ENCODE peak calls at places on chromosomes 6 and 20, in nine cellular contexts. X is OCI-LY7, K is GM23338, Y is GM23248, M is MM.1S, H is PC-9, D is Karpas-422, L is HCT116, Z is hepatocyte. C is an unnamed sample.

GRCh38 chr20:9068232-9068781 is 580 bp upstream of the PLCB4 start:
- DNase-seq in X (no peak), K (peak; percentile 75), Y (peak; percentile 65), M (no peak), H (no peak), D (no peak), L (no peak), Z (peak; percentile 75), C (peak; percentile 69)

GRCh38 chr20:58714923-58715708 is 22.5 kb downstream of the NPEPL1 start:
- DNase-seq in X (no peak), K (no peak), Y (no peak), M (no peak), H (no peak), D (no peak), L (no peak), Z (peak; percentile 2), C (no peak)

GRCh38 chr6:156897907-156898531 is 120.8 kb downstream of the ARID1B start:
- DNase-seq in X (no peak), K (no peak), Y (no peak), M (no peak), H (no peak), D (no peak), L (no peak), Z (no peak), C (no peak)

GRCh38 chr20:19491241-19491640 is 266.8 kb upstream of the RIN2 start:
- DNase-seq in X (no peak), K (no peak), Y (no peak), M (no peak), H (no peak), D (no peak), L (no peak), Z (no peak), C (no peak)

GRCh38 chr6:134937426-134937825 is 12.5 kb downstream of the ALDH8A1 start:
- DNase-seq in X (no peak), K (no peak), Y (peak; percentile 17), M (no peak), H (no peak), D (no peak), L (no peak), Z (no peak), C (no peak)

GRCh38 chr6:74091794-74092157 is 395.8 kb downstream of the CD109 start:
- DNase-seq in X (no peak), K (no peak), Y (no peak), M (no peak), H (no peak), D (no peak), L (no peak), Z (no peak), C (no peak)

GRCh38 chr6:149482542-149483261 is 2.1 kb downstream of the ZC3H12D start:
- DNase-seq in X (peak; percentile 69), K (no peak), Y (no peak), M (no peak), H (no peak), D (peak; percentile 88), L (no peak), Z (no peak), C (no peak)

GRCh38 chr6:24865161-24865560 is 66.4 kb upstream of the ARMH2 start:
- DNase-seq in X (no peak), K (no peak), Y (no peak), M (no peak), H (no peak), D (no peak), L (no peak), Z (no peak), C (no peak)

GRCh38 chr6:89139509-89140346 is 6.1 kb upstream of the PM20D2 start:
- DNase-seq in X (no peak), K (no peak), Y (peak; percentile 39), M (no peak), H (peak; percentile 72), D (no peak), L (no peak), Z (peak; percentile 34), C (peak; percentile 59)

GRCh38 chr20:38132156-38132909 is 32.7 kb downstream of the TGM2 start:
- DNase-seq in X (no peak), K (no peak), Y (no peak), M (no peak), H (peak; percentile 34), D (no peak), L (no peak), Z (no peak), C (no peak)

GRCh38 chr6:150163970-150164369 is 21.1 kb downstream of the PPP1R14C start:
- DNase-seq in X (no peak), K (no peak), Y (no peak), M (no peak), H (no peak), D (no peak), L (no peak), Z (no peak), C (no peak)

GRCh38 chr20:33262658-33263065 is 20.4 kb upstream of the BPIFB1 start:
- DNase-seq in X (peak; percentile 35), K (peak; percentile 85), Y (peak; percentile 80), M (no peak), H (peak; percentile 66), D (peak; percentile 82), L (peak; percentile 62), Z (peak; percentile 86), C (peak; percentile 74)

GRCh38 chr6:9540534-9541126 is 874.2 kb downstream of the TFAP2A start:
- DNase-seq in X (peak; percentile 37), K (peak; percentile 61), Y (peak; percentile 77), M (peak; percentile 61), H (peak; percentile 38), D (peak; percentile 80), L (peak; percentile 47), Z (peak; percentile 66), C (peak; percentile 81)

GRCh38 chr6:52389626-52390360 is 27.8 kb downstream of the PAQR8 start:
- DNase-seq in X (peak; percentile 24), K (no peak), Y (peak; percentile 58), M (peak; percentile 49), H (peak; percentile 46), D (no peak), L (peak; percentile 48), Z (peak; percentile 61), C (peak; percentile 91)

GRCh38 chr6:157203312-157203744 is 120.0 kb downstream of the TMEM242 start:
- DNase-seq in X (no peak), K (no peak), Y (no peak), M (no peak), H (no peak), D (no peak), L (no peak), Z (no peak), C (no peak)

GRCh38 chr20:4491643-4492042 is 230.1 kb upstream of the PRND start:
- DNase-seq in X (no peak), K (no peak), Y (no peak), M (no peak), H (no peak), D (no peak), L (no peak), Z (no peak), C (no peak)

GRCh38 chr6:157667211-157668033 is 155.6 kb upstream of the SNX9 start:
- DNase-seq in X (peak; percentile 74), K (peak; percentile 85), Y (peak; percentile 87), M (peak; percentile 32), H (peak; percentile 41), D (peak; percentile 80), L (peak; percentile 53), Z (peak; percentile 77), C (peak; percentile 68)

GRCh38 chr6:160226118-160226541 is 32.5 kb downstream of the SLC22A2 start:
- DNase-seq in X (no peak), K (no peak), Y (no peak), M (no peak), H (no peak), D (no peak), L (no peak), Z (no peak), C (no peak)

GRCh38 chr20:9457055-9457454 is 57.3 kb upstream of the LAMP5 start:
- DNase-seq in X (no peak), K (no peak), Y (no peak), M (peak; percentile 19), H (no peak), D (no peak), L (no peak), Z (no peak), C (no peak)

DNA sequence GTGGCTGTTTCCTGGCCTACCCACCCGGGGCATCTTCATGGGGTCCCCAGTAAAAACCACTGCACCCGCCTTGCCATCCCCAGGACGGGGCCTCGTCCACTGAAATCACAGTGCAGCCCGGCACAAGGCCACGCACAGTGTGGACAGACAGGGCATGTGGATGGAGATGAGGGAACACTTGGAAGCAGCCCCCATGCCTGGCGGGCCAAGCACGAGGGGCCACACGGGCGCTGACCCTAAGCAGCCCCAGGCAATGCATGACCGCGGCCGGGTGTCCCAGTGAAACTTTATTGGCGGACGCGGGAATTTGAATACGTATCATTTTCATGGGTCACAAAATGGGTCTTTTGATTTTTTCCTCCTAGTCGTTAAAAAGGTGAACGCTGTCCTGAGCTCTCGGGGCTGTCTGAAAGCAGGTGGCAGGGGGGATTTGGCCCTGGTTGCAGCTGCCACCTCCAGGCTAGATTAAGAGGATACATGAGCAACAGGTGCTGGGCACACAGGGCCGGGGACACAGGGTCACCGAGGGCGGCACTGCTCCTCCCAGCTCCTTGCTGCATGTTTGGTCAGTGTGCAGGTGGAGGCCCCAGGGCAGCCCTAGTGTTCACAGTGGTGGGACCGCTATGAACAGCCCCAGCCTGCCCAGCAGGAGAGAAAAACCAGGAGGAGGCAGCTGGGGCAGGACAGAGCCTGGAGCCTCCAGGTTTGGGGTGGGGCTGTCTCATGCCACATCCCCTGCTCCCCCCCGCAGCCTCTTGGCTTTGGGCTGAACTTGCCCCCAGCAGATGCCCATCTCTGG is 74.9 kb upstream of the SLCO4A1 start:
- DNase-seq in X (no peak), K (no peak), Y (no peak), M (no peak), H (no peak), D (no peak), L (no peak), Z (no peak), C (no peak)
- H3K9me2 ChIP-seq in X (no peaks in the 10 kb centered on the region), K (no peaks in the 10 kb centered on the region), Y (no peaks in the 10 kb centered on the region), M (no peaks in the 10 kb centered on the region), H (no peaks in the 10 kb centered on the region), D (no peaks in the 10 kb centered on the region), L (no peaks in the 10 kb centered on the region), Z (no peaks in the 10 kb centered on the region), C (no peaks in the 10 kb centered on the region)

GRCh38 chr6:7129784-7130569 is 22.2 kb downstream of the RREB1 start:
- DNase-seq in X (no peak), K (no peak), Y (peak; percentile 96), M (no peak), H (no peak), D (no peak), L (no peak), Z (no peak), C (peak; percentile 64)
- H3K4me1 ChIP-seq in X (peaks cover 13% of the 10 kb centered on the region), K (no peaks in the 10 kb centered on the region), Y (peaks cover 15% of the 10 kb centered on the region), M (peaks cover 15% of the 10 kb centered on the region), H (no peaks in the 10 kb centered on the region), D (peaks cover 8% of the 10 kb centered on the region), L (peaks cover 13% of the 10 kb centered on the region), Z (peaks cover 2% of the 10 kb centered on the region), C (peaks cover 22% of the 10 kb centered on the region)

DNA sequence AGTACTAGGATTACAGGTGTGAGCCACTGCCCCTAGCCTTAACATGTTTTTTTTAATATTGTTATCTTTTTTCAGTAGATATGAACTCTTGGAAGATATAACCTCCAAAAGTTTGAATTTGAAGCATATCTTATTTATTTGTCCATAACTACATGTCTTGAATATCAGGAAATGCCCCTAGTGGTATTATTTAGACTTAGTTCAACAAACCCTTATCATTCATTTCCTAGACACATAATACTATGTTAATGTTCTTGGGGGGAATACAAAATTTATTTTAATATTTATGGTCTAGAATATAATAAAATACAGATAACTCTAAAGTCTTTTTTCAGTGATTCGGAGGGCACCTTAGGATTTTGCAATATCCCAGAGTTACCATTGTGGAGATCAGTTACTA is 160.7 kb downstream of the HACE1 start:
- DNase-seq in X (no peak), K (no peak), Y (no peak), M (no peak), H (no peak), D (no peak), L (no peak), Z (no peak), C (no peak)
- H3K4me2 ChIP-seq in X (no peak overlapping the region), K (no peak overlapping the region), Y (no peak overlapping the region), M (no peak overlapping the region), H (no peak overlapping the region), D (no peak overlapping the region), L (no peak overlapping the region), Z (no peak overlapping the region), C (no peak overlapping the region)

GRCh38 chr20:48204499-48204898 is 419.2 kb upstream of the SULF2 start:
- DNase-seq in X (no peak), K (no peak), Y (no peak), M (no peak), H (no peak), D (no peak), L (no peak), Z (no peak), C (no peak)
- H3K9me2 ChIP-seq in X (no peaks in the 10 kb centered on the region), K (no peaks in the 10 kb centered on the region), Y (no peaks in the 10 kb centered on the region), M (no peaks in the 10 kb centered on the region), H (no peaks in the 10 kb centered on the region), D (no peaks in the 10 kb centered on the region), L (no peaks in the 10 kb centered on the region), Z (no peaks in the 10 kb centered on the region), C (no peaks in the 10 kb centered on the region)

C was measured in PC-3.